ENCODE peak calls at places on chromosomes 5 and 9, in six cellular contexts. D is hippocampal formation, N is T-helper 2 cell, F is HTR-8/SVneo, Y is upper lobe of right lung, E is H9. A is an unnamed sample.

GRCh38 chr5:94968507-94969095 is 316.3 kb downstream of the MCTP1 start:
- DNase-seq in D (peak), E (peak), F (peak), N (no peak), Y (no peak), A (peak)

GRCh38 chr5:112366987-112367386 is 52.1 kb downstream of the EPB41L4A start:
- DNase-seq in D (no peak), E (peak), Y (no peak), N (no peak), F (peak), A (peak)

GRCh38 chr5:44638286-44638869 is 170.4 kb upstream of the MRPS30 start:
- DNase-seq in N (no peak), Y (no peak), F (no peak), D (no peak), E (peak), A (peak)

GRCh38 chr5:23084815-23085214 is 231.7 kb upstream of the CDH12 start:
- DNase-seq in D (no peak), E (no peak), Y (no peak), N (no peak), F (no peak), A (no peak)

GRCh38 chr5:129079496-129079895 is 15.1 kb upstream of the ISOC1 start:
- DNase-seq in F (no peak), E (no peak), D (no peak), Y (no peak), N (no peak), A (no peak)

GRCh38 chr5:168368854-168369253 is 77.4 kb downstream of the WWC1 start:
- DNase-seq in N (no peak), Y (no peak), D (no peak), F (no peak), E (no peak), A (peak)

GRCh38 chr9:105656131-105656921 is 5.9 kb upstream of the TAL2 start:
- DNase-seq in F (no peak), E (peak), Y (no peak), N (no peak), D (no peak), A (peak)

GRCh38 chr9:3526903-3527652 is 1.3 kb upstream of the RFX3 start:
- DNase-seq in D (no peak), F (no peak), Y (peak), E (peak), N (peak), A (peak)

GRCh38 chr5:39157679-39158078 is 61.7 kb downstream of the FYB1 start:
- DNase-seq in F (no peak), D (no peak), N (no peak), E (no peak), Y (no peak), A (no peak)

GRCh38 chr9:112849363-112849922 is 41.2 kb downstream of the SLC46A2 start:
- DNase-seq in D (no peak), E (no peak), Y (no peak), F (no peak), N (no peak), A (no peak)

GRCh38 chr9:130186839-130187522 is 14.8 kb downstream of the NCS1 start:
- DNase-seq in Y (no peak), F (peak), N (no peak), E (peak), D (no peak), A (peak)